ENCODE peak calls at places on chromosomes 16 and 17, in ten cellular contexts. X is NCI-H526 treated with DMSO at 0.1 percent for 48 hours, O is T-helper 2 cell, J is AG09319, P is NCI-H2081 treated with DMSO at 0.1 percent for 48 hours, Y is left kidney, H is M059J, N is T-helper 9 cell, U is bronchial epithelial cell, D is sciatic nerve. T is an unnamed sample.

GRCh38 chr17:72887322-72887721 is 205.2 kb downstream of the SLC39A11 start:
- DNase-seq in O (peak; percentile 27), J (no peak), Y (no peak), N (no peak), P (no peak), U (no peak), D (no peak), X (no peak), H (no peak), T (no peak)

GRCh38 chr17:70636517-70637133 is 467.3 kb downstream of the KCNJ2 start:
- DNase-seq in N (no peak), D (no peak), Y (peak; percentile 69), J (no peak), P (peak; percentile 20), X (peak; percentile 32), H (peak; percentile 45), U (peak; percentile 45), O (peak; percentile 27), T (peak; percentile 46)

GRCh38 chr17:55527520-55528118 is 16.4 kb upstream of the SMIM36 start:
- DNase-seq in U (peak; percentile 48), O (peak; percentile 18), H (peak; percentile 52), X (peak; percentile 32), J (peak; percentile 40), D (peak; percentile 62), Y (peak; percentile 92), N (no peak), P (no peak), T (peak; percentile 59)

GRCh38 chr17:2924211-2924610 is 128.0 kb downstream of the RAP1GAP2 start:
- DNase-seq in O (no peak), H (peak; percentile 67), U (peak; percentile 38), P (no peak), N (no peak), D (no peak), Y (peak; percentile 66), J (no peak), X (no peak), T (no peak)

GRCh38 chr17:79081571-79082276 is 7.1 kb downstream of the ENGASE start:
- DNase-seq in X (no peak), H (no peak), N (no peak), P (no peak), J (no peak), U (no peak), O (no peak), D (no peak), Y (no peak), T (no peak)

GRCh38 chr17:82938486-82939212 is 98.8 kb upstream of the ZNF750 start:
- DNase-seq in Y (peak; percentile 76), N (no peak), U (no peak), D (peak; percentile 35), P (no peak), H (no peak), O (no peak), X (no peak), J (no peak), T (no peak)

GRCh38 chr17:48586355-48586924 is 3.6 kb downstream of the HOXB3 start:
- DNase-seq in Y (peak; percentile 78), D (no peak), X (no peak), H (no peak), N (no peak), U (no peak), P (no peak), O (peak; percentile 28), J (no peak), T (peak; percentile 58)

GRCh38 chr16:57859331-57859730 is 57.0 kb upstream of the KIFC3 start:
- DNase-seq in Y (peak; percentile 44), H (peak; percentile 50), D (no peak), U (peak; percentile 28), N (no peak), P (no peak), O (no peak), X (no peak), J (no peak), T (no peak)

GRCh38 chr16:55462241-55462640 is 16.8 kb upstream of the MMP2 start:
- DNase-seq in J (no peak), P (no peak), O (no peak), D (no peak), X (no peak), H (no peak), N (no peak), Y (peak; percentile 51), U (no peak), T (no peak)

T was measured in NCI-H774.